ENCODE peak calls at places on chromosomes 3 and 15, in six cellular contexts. X is sigmoid colon, N is M059J, D is HEK293T, K is GM20000, A is astrocyte of the spinal cord. U is an unnamed sample.

GRCh38 chr15:58046467-58046866 is 19.0 kb downstream of the ALDH1A2 start:
- DNase-seq in X (no peak), D (no peak), N (no peak), A (no peak), K (no peak), U (no peak)

GRCh38 chr3:65974505-65974904 is 64.2 kb downstream of the MAGI1 start:
- DNase-seq in A (no peak), N (no peak), X (no peak), D (no peak), K (no peak), U (peak; percentile 26)

GRCh38 chr3:196115678-196116083 is 33.8 kb upstream of the TFRC start:
- DNase-seq in X (no peak), D (no peak), N (no peak), A (no peak), K (peak; percentile 70), U (peak; percentile 89)

GRCh38 chr3:126620743-126621142 is 34.2 kb downstream of the TXNRD3 start:
- DNase-seq in N (no peak), D (no peak), A (no peak), X (no peak), K (no peak), U (no peak)

GRCh38 chr3:149536429-149536828 is 61.9 kb downstream of the TM4SF4 start:
- DNase-seq in D (no peak), N (peak; percentile 91), K (no peak), A (peak; percentile 75), X (peak; percentile 74), U (no peak)

GRCh38 chr15:73781038-73781925 is 28.1 kb upstream of the INSYN1 start:
- DNase-seq in A (no peak), K (no peak), X (no peak), N (peak; percentile 28), D (no peak), U (peak; percentile 10)

GRCh38 chr3:29642393-29643033 is 361.6 kb downstream of the RBMS3 start:
- DNase-seq in X (no peak), K (no peak), D (peak; percentile 10), N (peak; percentile 74), A (peak; percentile 84), U (peak; percentile 5)

GRCh38 chr3:128787256-128788253 is 61.6 kb downstream of the RAB7A start:
- DNase-seq in D (peak; percentile 52), A (peak; percentile 30), K (no peak), N (peak; percentile 67), X (no peak), U (peak; percentile 71)

GRCh38 chr15:51861557-51862350 is 32.3 kb downstream of the TMOD3 start:
- DNase-seq in K (no peak), D (no peak), X (no peak), A (no peak), N (no peak), U (no peak)

GRCh38 chr3:167863811-167864558 is 128.5 kb downstream of the SERPINI1 start:
- DNase-seq in N (no peak), A (no peak), X (no peak), D (no peak), K (no peak), U (no peak)

GRCh38 chr3:56955551-56956131 is 104.8 kb upstream of the SPATA12 start:
- DNase-seq in X (no peak), N (no peak), K (no peak), D (no peak), A (no peak), U (no peak)

GRCh38 chr3:61927332-61927731 is 366.0 kb downstream of the PTPRG start:
- DNase-seq in A (peak; percentile 96), N (peak; percentile 87), D (no peak), K (no peak), X (peak; percentile 93), U (no peak)

GRCh38 chr3:105353485-105354161 is 13.1 kb upstream of the ALCAM start:
- DNase-seq in A (peak; percentile 55), K (no peak), X (no peak), N (peak; percentile 84), D (peak; percentile 22), U (no peak)

GRCh38 chr3:183275418-183275817 is 22.4 kb downstream of the B3GNT5 start:
- DNase-seq in X (no peak), K (no peak), D (no peak), A (peak; percentile 82), N (peak; percentile 42), U (no peak)

GRCh38 chr3:99866167-99866810 is 48.6 kb downstream of the CMSS1 start:
- DNase-seq in X (no peak), D (no peak), N (peak; percentile 94), A (peak; percentile 89), K (no peak), U (peak; percentile 18)

GRCh38 chr3:76107935-76108570 is 322.7 kb upstream of the ZNF717 start:
- DNase-seq in D (peak; percentile 34), K (peak; percentile 5), X (no peak), A (peak; percentile 52), N (no peak), U (peak; percentile 34)

GRCh38 chr3:12797124-12797891 is 828 bp downstream of the CAND2 start:
- DNase-seq in D (no peak), N (no peak), X (no peak), A (no peak), K (no peak), U (no peak)

GRCh38 chr3:69090021-69090420 is 5.3 kb downstream of the ARL6IP5 start:
- DNase-seq in K (no peak), D (no peak), X (no peak), N (peak; percentile 59), A (peak; percentile 73), U (no peak)

GRCh38 chr3:147030274-147030673 is 376.1 kb downstream of the ZIC4 start:
- DNase-seq in D (no peak), A (peak; percentile 29), N (peak; percentile 9), K (no peak), X (no peak), U (no peak)

GRCh38 chr15:55017636-55018035 is 179.1 kb downstream of the RSL24D1 start:
- DNase-seq in N (no peak), A (no peak), D (no peak), K (no peak), X (no peak), U (no peak)

GRCh38 chr3:112894258-112894657 is 47.6 kb upstream of the CD200R1L start:
- DNase-seq in D (no peak), A (peak; percentile 43), K (no peak), N (peak; percentile 92), X (no peak), U (no peak)

GRCh38 chr15:66092053-66092976 is 161.2 kb downstream of the MEGF11 start:
- DNase-seq in K (no peak), A (no peak), N (no peak), X (peak; percentile 7), D (no peak), U (no peak)

GRCh38 chr3:101223016-101223415 is 97.4 kb downstream of the IMPG2 start:
- DNase-seq in A (no peak), N (no peak), K (no peak), X (no peak), D (no peak), U (no peak)

GRCh38 chr3:66303556-66303955 is 82.8 kb downstream of the SLC25A26 start:
- DNase-seq in K (peak; percentile 15), A (no peak), X (no peak), D (no peak), N (no peak), U (no peak)

GRCh38 chr3:140355481-140355880 is 322.4 kb upstream of the TRIM42 start:
- DNase-seq in N (no peak), K (no peak), D (no peak), A (no peak), X (no peak), U (no peak)

GRCh38 chr3:115100172-115100571 is 46.9 kb downstream of the ZBTB20 start:
- DNase-seq in A (peak; percentile 74), D (peak; percentile 6), X (no peak), K (peak; percentile 7), N (peak; percentile 83), U (peak; percentile 57)

GRCh38 chr15:81174125-81174524 is 22.6 kb upstream of the IL16 start:
- DNase-seq in X (no peak), K (no peak), A (no peak), N (no peak), D (no peak), U (no peak)

GRCh38 chr15:38620108-38620507 is 55.5 kb upstream of the RASGRP1 start:
- DNase-seq in X (no peak), D (no peak), A (no peak), N (no peak), K (no peak), U (no peak)

GRCh38 chr3:183027276-183027675 is 46.9 kb upstream of the DCUN1D1 start:
- DNase-seq in X (no peak), A (no peak), N (no peak), D (no peak), K (no peak), U (no peak)